ENCODE peak calls at places on chromosomes 1 and 21, in four cellular contexts. One of them, this sample, is unnamed.
A peak's percentile ranks its signal among the peaks of the same experiment; 100 is the strongest.

GRCh38 chr1:208107415-208107814 is 136.8 kb downstream of the PLXNA2 start:
- DNase-seq in astrocyte of the spinal cord: no peak
- DNase-seq in tibial artery: no peak
- DNase-seq in activated B cell treated with CpG ODN at 0.5 μM for 24 hours: no peak
- DNase-seq in this sample: no peak

GRCh38 chr1:161989801-161990200 is 33.9 kb downstream of the OLFML2B start:
- DNase-seq in tibial artery: no peak
- DNase-seq in activated B cell treated with CpG ODN at 0.5 μM for 24 hours: no peak
- DNase-seq in astrocyte of the spinal cord: no peak
- DNase-seq in this sample: no peak

GRCh38 chr1:164755674-164756073 is 196.7 kb downstream of the PBX1 start:
- DNase-seq in tibial artery: no peak
- DNase-seq in activated B cell treated with CpG ODN at 0.5 μM for 24 hours: no peak
- DNase-seq in astrocyte of the spinal cord: no peak
- DNase-seq in this sample: no peak

GRCh38 chr1:44108241-44108640 is 10.4 kb upstream of the KLF17 start:
- DNase-seq in astrocyte of the spinal cord: peak; percentile 51
- DNase-seq in activated B cell treated with CpG ODN at 0.5 μM for 24 hours: no peak
- DNase-seq in tibial artery: no peak
- DNase-seq in this sample: no peak

GRCh38 chr1:203148127-203148526 is 20.6 kb downstream of the ADORA1 start:
- DNase-seq in astrocyte of the spinal cord: no peak
- DNase-seq in activated B cell treated with CpG ODN at 0.5 μM for 24 hours: no peak
- DNase-seq in tibial artery: no peak
- DNase-seq in this sample: no peak

GRCh38 chr21:34201001-34201400 is 127.6 kb downstream of the MRPS6 start:
- DNase-seq in astrocyte of the spinal cord: no peak
- DNase-seq in activated B cell treated with CpG ODN at 0.5 μM for 24 hours: no peak
- DNase-seq in tibial artery: no peak
- DNase-seq in this sample: no peak

GRCh38 chr1:114082047-114082630 is 71.5 kb downstream of the SYT6 start:
- DNase-seq in tibial artery: no peak
- DNase-seq in activated B cell treated with CpG ODN at 0.5 μM for 24 hours: no peak
- DNase-seq in astrocyte of the spinal cord: no peak
- DNase-seq in this sample: no peak

GRCh38 chr1:56780832-56781231 is 38.4 kb downstream of the FYB2 start:
- DNase-seq in tibial artery: no peak
- DNase-seq in activated B cell treated with CpG ODN at 0.5 μM for 24 hours: no peak
- DNase-seq in astrocyte of the spinal cord: no peak
- DNase-seq in this sample: no peak

GRCh38 chr1:33974147-33974546 is 110.3 kb downstream of the HMGB4 start:
- DNase-seq in tibial artery: no peak
- DNase-seq in activated B cell treated with CpG ODN at 0.5 μM for 24 hours: no peak
- DNase-seq in astrocyte of the spinal cord: no peak
- DNase-seq in this sample: no peak

GRCh38 chr1:48661726-48662483 is 114.8 kb downstream of the BEND5 start:
- DNase-seq in astrocyte of the spinal cord: no peak
- DNase-seq in tibial artery: no peak
- DNase-seq in activated B cell treated with CpG ODN at 0.5 μM for 24 hours: no peak
- DNase-seq in this sample: no peak

GRCh38 chr21:44732263-44732662 is 20.9 kb upstream of the TSPEAR start:
- DNase-seq in activated B cell treated with CpG ODN at 0.5 μM for 24 hours: no peak
- DNase-seq in astrocyte of the spinal cord: no peak
- DNase-seq in tibial artery: no peak
- DNase-seq in this sample: no peak

GRCh38 chr1:110055493-110056283 is 14.8 kb downstream of the ALX3 start:
- DNase-seq in activated B cell treated with CpG ODN at 0.5 μM for 24 hours: no peak
- DNase-seq in astrocyte of the spinal cord: no peak
- DNase-seq in tibial artery: no peak
- DNase-seq in this sample: no peak

GRCh38 chr1:40815420-40815819 is 31.8 kb downstream of the KCNQ4 start:
- DNase-seq in astrocyte of the spinal cord: no peak
- DNase-seq in tibial artery: no peak
- DNase-seq in activated B cell treated with CpG ODN at 0.5 μM for 24 hours: no peak
- DNase-seq in this sample: no peak

GRCh38 chr1:145688924-145689323 is 18.2 kb downstream of the PDZK1 start:
- DNase-seq in astrocyte of the spinal cord: no peak
- DNase-seq in activated B cell treated with CpG ODN at 0.5 μM for 24 hours: no peak
- DNase-seq in tibial artery: no peak
- DNase-seq in this sample: no peak

GRCh38 chr1:94079991-94080388 is 41.0 kb downstream of the ABCA4 start:
- DNase-seq in tibial artery: no peak
- DNase-seq in astrocyte of the spinal cord: no peak
- DNase-seq in activated B cell treated with CpG ODN at 0.5 μM for 24 hours: no peak
- DNase-seq in this sample: no peak

GRCh38 chr1:94083653-94084052 is 37.3 kb downstream of the ABCA4 start:
- DNase-seq in tibial artery: no peak
- DNase-seq in astrocyte of the spinal cord: no peak
- DNase-seq in activated B cell treated with CpG ODN at 0.5 μM for 24 hours: no peak
- DNase-seq in this sample: no peak

GRCh38 chr1:94084085-94084484 is 36.9 kb downstream of the ABCA4 start:
- DNase-seq in astrocyte of the spinal cord: no peak
- DNase-seq in tibial artery: no peak
- DNase-seq in activated B cell treated with CpG ODN at 0.5 μM for 24 hours: no peak
- DNase-seq in this sample: no peak

GRCh38 chr1:94079056-94079990 is 41.6 kb downstream of the ABCA4 start:
- DNase-seq in tibial artery: no peak
- DNase-seq in activated B cell treated with CpG ODN at 0.5 μM for 24 hours: no peak
- DNase-seq in astrocyte of the spinal cord: peak; percentile 32
- DNase-seq in this sample: no peak

GRCh38 chr1:94081566-94082344 is 39.2 kb downstream of the ABCA4 start:
- DNase-seq in tibial artery: no peak
- DNase-seq in astrocyte of the spinal cord: peak; percentile 77
- DNase-seq in activated B cell treated with CpG ODN at 0.5 μM for 24 hours: no peak
- DNase-seq in this sample: no peak
- TF ChIP-seq CTCF in tibial artery: no peak
- TF ChIP-seq CTCF in astrocyte of the spinal cord: no peak
- TF ChIP-seq CTCF in activated B cell treated with CpG ODN at 0.5 μM for 24 hours: no peak
- TF ChIP-seq CTCF in this sample: no peak

GRCh38 chr1:62783736-62784508 is at the start of gene ATG4C:
- DNase-seq in astrocyte of the spinal cord: peak; percentile 99
- DNase-seq in activated B cell treated with CpG ODN at 0.5 μM for 24 hours: peak; percentile 79
- DNase-seq in tibial artery: peak; percentile 97
- DNase-seq in this sample: peak; percentile 87
- TF ChIP-seq CTCF in astrocyte of the spinal cord: no peak
- TF ChIP-seq CTCF in activated B cell treated with CpG ODN at 0.5 μM for 24 hours: no peak
- TF ChIP-seq CTCF in tibial artery: no peak
- TF ChIP-seq CTCF in this sample: no peak

GRCh38 chr1:153790282-153790995 is 15.2 kb downstream of the SLC27A3 start:
- DNase-seq in activated B cell treated with CpG ODN at 0.5 μM for 24 hours: no peak
- DNase-seq in tibial artery: peak; percentile 91
- DNase-seq in astrocyte of the spinal cord: peak; percentile 43
- DNase-seq in this sample: no peak

GRCh38 chr1:153791856-153792253 is 16.6 kb downstream of the SLC27A3 start:
- DNase-seq in tibial artery: peak; percentile 19
- DNase-seq in activated B cell treated with CpG ODN at 0.5 μM for 24 hours: no peak
- DNase-seq in astrocyte of the spinal cord: peak; percentile 52
- DNase-seq in this sample: peak; percentile 43

GRCh38 chr1:153792631-153793041 is 17.4 kb downstream of the SLC27A3 start:
- DNase-seq in tibial artery: peak; percentile 22
- DNase-seq in astrocyte of the spinal cord: no peak
- DNase-seq in activated B cell treated with CpG ODN at 0.5 μM for 24 hours: no peak
- DNase-seq in this sample: no peak

GRCh38 chr1:153789478-153790148 is 14.4 kb downstream of the SLC27A3 start:
- DNase-seq in astrocyte of the spinal cord: no peak
- DNase-seq in tibial artery: no peak
- DNase-seq in activated B cell treated with CpG ODN at 0.5 μM for 24 hours: no peak
- DNase-seq in this sample: no peak

DNA sequence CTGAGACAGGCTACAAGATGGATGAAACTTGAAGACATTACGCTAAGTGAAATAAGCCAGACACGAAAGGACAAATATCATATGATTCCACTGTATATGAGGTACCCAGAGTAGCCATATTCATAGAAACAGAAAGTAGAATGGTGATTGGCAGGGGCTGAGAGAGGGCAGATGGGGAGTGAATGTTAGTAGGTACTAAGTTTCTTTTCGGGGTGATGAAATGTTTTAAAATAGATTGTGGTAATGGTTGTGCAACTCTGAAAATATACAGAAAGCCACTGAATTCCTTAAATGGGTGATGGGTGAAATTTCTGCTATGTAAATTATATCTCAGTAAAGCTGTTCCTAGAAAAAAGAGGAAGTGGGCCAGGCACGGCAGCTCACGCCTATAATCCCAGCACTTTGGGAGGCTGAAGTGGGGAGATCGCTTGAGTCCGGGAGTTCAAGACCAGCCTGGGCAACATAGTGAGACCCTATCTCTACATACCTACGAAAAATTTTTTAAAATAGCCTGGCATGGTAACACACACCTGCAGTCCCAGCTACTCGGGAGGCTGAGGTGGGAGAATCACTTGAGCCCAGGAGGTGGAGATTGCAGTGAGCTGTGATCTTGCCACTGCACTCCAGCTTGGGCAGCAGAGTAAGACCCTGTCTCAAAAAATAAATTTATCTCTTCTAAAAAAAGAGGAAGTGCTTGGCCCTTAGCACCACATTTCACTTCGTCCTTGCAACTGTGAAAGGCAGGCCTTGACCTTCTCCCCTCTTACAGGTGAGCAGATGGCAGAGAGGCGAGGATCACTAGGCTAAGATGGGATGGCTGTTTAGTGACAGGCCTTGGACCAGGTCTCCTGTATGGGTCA is 16.0 kb downstream of the SLC27A3 start:
- DNase-seq in activated B cell treated with CpG ODN at 0.5 μM for 24 hours: no peak
- DNase-seq in tibial artery: no peak
- DNase-seq in astrocyte of the spinal cord: peak; percentile 78
- DNase-seq in this sample: no peak
- TF ChIP-seq CTCF in activated B cell treated with CpG ODN at 0.5 μM for 24 hours: no peak
- TF ChIP-seq CTCF in tibial artery: no peak
- TF ChIP-seq CTCF in astrocyte of the spinal cord: no peak
- TF ChIP-seq CTCF in this sample: no peak

DNA sequence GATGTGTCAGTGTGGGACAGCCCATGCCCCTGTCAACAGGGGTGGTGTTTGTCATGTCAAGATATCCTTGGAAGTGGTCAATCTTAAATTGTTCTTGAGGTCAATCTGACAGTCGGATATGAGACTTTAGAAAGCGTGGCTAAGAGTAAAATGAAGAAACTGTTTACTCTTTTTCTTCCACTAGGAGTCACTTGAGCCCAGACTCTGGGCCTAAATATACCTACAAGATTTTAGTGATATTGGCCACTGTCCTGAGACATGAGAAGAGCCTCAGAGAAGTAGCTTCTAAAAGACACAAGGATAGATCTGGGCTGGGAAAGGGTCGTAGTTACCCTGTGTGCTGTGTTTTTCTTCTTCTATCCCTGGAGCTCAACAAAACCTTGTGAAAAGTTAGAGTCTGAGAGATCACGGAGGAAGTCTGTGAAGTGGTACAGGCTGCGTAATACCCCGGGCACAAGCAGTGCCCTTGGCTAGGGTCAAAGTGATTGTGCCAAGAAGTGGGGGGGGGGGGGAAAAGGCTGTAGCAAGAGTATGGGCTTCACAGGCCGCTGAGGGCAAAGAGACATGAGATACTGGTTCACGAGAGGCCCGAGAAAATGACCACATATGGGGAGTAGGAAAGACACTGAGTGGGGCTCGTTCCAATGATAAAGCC is 355.2 kb upstream of the GREM2 start:
- DNase-seq in astrocyte of the spinal cord: peak; percentile 27
- DNase-seq in tibial artery: no peak
- DNase-seq in activated B cell treated with CpG ODN at 0.5 μM for 24 hours: no peak
- DNase-seq in this sample: no peak
- TF ChIP-seq CTCF in astrocyte of the spinal cord: peak; percentile 21
- TF ChIP-seq CTCF in tibial artery: no peak
- TF ChIP-seq CTCF in activated B cell treated with CpG ODN at 0.5 μM for 24 hours: no peak
- TF ChIP-seq CTCF in this sample: no peak

This sample was measured in natural killer cell.